ENCODE peak calls at places on chromosome 12, in six cellular contexts. R is fibroblast of lung, V is IMR-90, G is cardiac muscle cell, Z is Peyer's patch, L is trophoblast cell. B is an unnamed sample.

GRCh38 chr12:66688836-66689439 is 10.1 kb upstream of the GRIP1 start:
- DNase-seq in R (peak; percentile 11), L (peak; percentile 63), Z (no peak), V (peak; percentile 1), G (peak; percentile 46), B (peak; percentile 24)

GRCh38 chr12:22459872-22460490 is 84.4 kb downstream of the C2CD5 start:
- DNase-seq in L (peak; percentile 25), R (peak; percentile 69), G (peak; percentile 61), V (peak; percentile 54), Z (no peak), B (no peak)

GRCh38 chr12:59182191-59182590 is 261.9 kb upstream of the LRIG3 start:
- DNase-seq in Z (no peak), G (no peak), L (no peak), V (no peak), R (no peak), B (peak; percentile 6)

GRCh38 chr12:6229224-6229748 is 29.1 kb downstream of the CD9 start:
- DNase-seq in V (no peak), L (peak; percentile 66), Z (peak; percentile 78), R (peak; percentile 58), G (no peak), B (no peak)

GRCh38 chr12:49440031-49440430 is 72.8 kb downstream of the SPATS2 start:
- DNase-seq in R (peak; percentile 17), G (no peak), Z (no peak), L (no peak), V (peak; percentile 21), B (no peak)

GRCh38 chr12:57632369-57632897 is 568 bp downstream of the B4GALNT1 start:
- DNase-seq in G (no peak), V (no peak), L (no peak), Z (no peak), R (no peak), B (peak; percentile 12)

GRCh38 chr12:59620326-59620725 is 24.5 kb downstream of the SLC16A7 start:
- DNase-seq in V (no peak), L (no peak), R (no peak), G (no peak), Z (no peak), B (no peak)

GRCh38 chr12:68264864-68265256 is 11.5 kb upstream of the IL22 start:
- DNase-seq in Z (no peak), R (peak; percentile 53), V (peak; percentile 84), L (no peak), G (peak; percentile 69), B (no peak)

GRCh38 chr12:94649349-94650142 is 811 bp downstream of the TMCC3 start:
- DNase-seq in R (peak; percentile 52), G (peak; percentile 60), V (peak; percentile 4), Z (peak; percentile 81), L (peak; percentile 30), B (peak; percentile 25)

DNA sequence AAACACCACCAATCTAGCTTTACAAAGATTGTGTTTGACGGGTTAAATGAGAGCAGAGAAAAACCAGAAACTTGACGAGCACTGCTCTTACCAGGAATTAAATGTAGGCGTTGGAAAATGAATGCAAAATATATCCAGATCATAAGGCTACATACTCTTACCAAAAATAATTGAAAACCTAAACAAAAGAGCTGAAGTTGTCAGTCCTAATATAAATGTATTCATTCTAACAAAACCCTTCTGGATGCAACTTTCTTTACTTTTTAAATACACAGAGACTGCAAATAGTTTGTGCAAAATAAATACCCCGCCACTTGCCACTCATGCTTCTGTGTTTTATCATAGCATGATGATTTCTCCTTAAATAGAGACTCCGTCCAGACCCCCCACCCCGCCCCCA is 32.7 kb downstream of the RAD9B start:
- DNase-seq in V (no peak), R (no peak), L (no peak), G (no peak), Z (no peak), B (no peak)
- H3K36me3 ChIP-seq in V (peaks cover 19% of the 10 kb centered on the region), R (peaks cover 4% of the 10 kb centered on the region), L (peaks cover 16% of the 10 kb centered on the region), G (peaks cover 4% of the 10 kb centered on the region), Z (no peaks in the 10 kb centered on the region), B (peaks cover 32% of the 10 kb centered on the region)

GRCh38 chr12:106759526-106760183 is 14.8 kb upstream of the RIC8B start:
- DNase-seq in V (no peak), Z (no peak), R (no peak), G (no peak), L (no peak), B (no peak)

GRCh38 chr12:106757623-106758348 is 16.7 kb upstream of the RIC8B start:
- DNase-seq in R (no peak), Z (no peak), V (no peak), L (no peak), G (no peak), B (no peak)

GRCh38 chr12:106764738-106765137 is 9.7 kb upstream of the RIC8B start:
- DNase-seq in Z (no peak), R (peak; percentile 56), G (peak; percentile 78), V (no peak), L (peak; percentile 18), B (no peak)

GRCh38 chr12:106758349-106758951 is 16.0 kb upstream of the RIC8B start:
- DNase-seq in G (no peak), Z (no peak), L (no peak), V (no peak), R (no peak), B (no peak)

GRCh38 chr12:106760184-106760531 is 14.3 kb upstream of the RIC8B start:
- DNase-seq in R (no peak), V (peak; percentile 15), L (no peak), G (peak; percentile 44), Z (no peak), B (no peak)
- H3K4me3 ChIP-seq in R (no peak overlapping the region), V (no peak overlapping the region), L (no peak overlapping the region), G (no peak overlapping the region), Z (no peak overlapping the region), B (no peak overlapping the region)

GRCh38 chr12:34336619-34337465 is 314.5 kb downstream of the ALG10 start:
- DNase-seq in V (no peak), R (no peak), L (no peak), Z (no peak), G (no peak), B (no peak)

GRCh38 chr12:34334538-34334937 is 312.2 kb downstream of the ALG10 start:
- DNase-seq in V (no peak), Z (no peak), R (no peak), G (no peak), L (no peak), B (no peak)

GRCh38 chr12:34333337-34333736 is 311.0 kb downstream of the ALG10 start:
- DNase-seq in G (no peak), Z (no peak), R (no peak), V (no peak), L (no peak), B (no peak)

GRCh38 chr12:34334953-34335743 is 312.9 kb downstream of the ALG10 start:
- DNase-seq in V (no peak), L (no peak), R (no peak), Z (no peak), G (no peak), B (no peak)

GRCh38 chr12:34335819-34336262 is 313.5 kb downstream of the ALG10 start:
- DNase-seq in V (no peak), R (no peak), L (no peak), Z (no peak), G (no peak), B (peak; percentile 58)
- H3K9me3 ChIP-seq in V (peaks cover 45% of the 10 kb centered on the region), R (no peaks in the 10 kb centered on the region), L (peaks cover 98% of the 10 kb centered on the region), Z (no peaks in the 10 kb centered on the region), G (no peaks in the 10 kb centered on the region), B (no peaks in the 10 kb centered on the region)

GRCh38 chr12:12822886-12823285 is 9.7 kb downstream of the DDX47 start:
- DNase-seq in Z (no peak), R (no peak), G (no peak), L (no peak), V (peak; percentile 47), B (no peak)

GRCh38 chr12:12821975-12822374 is 8.8 kb downstream of the DDX47 start:
- DNase-seq in G (no peak), R (no peak), V (no peak), Z (no peak), L (no peak), B (no peak)

GRCh38 chr12:12823811-12824210 is 10.7 kb downstream of the DDX47 start:
- DNase-seq in R (no peak), Z (no peak), G (no peak), V (no peak), L (no peak), B (no peak)

GRCh38 chr12:12819752-12820311 is 6.7 kb downstream of the DDX47 start:
- DNase-seq in L (peak; percentile 56), V (peak; percentile 96), Z (no peak), R (peak; percentile 67), G (peak; percentile 87), B (peak; percentile 89)

DNA sequence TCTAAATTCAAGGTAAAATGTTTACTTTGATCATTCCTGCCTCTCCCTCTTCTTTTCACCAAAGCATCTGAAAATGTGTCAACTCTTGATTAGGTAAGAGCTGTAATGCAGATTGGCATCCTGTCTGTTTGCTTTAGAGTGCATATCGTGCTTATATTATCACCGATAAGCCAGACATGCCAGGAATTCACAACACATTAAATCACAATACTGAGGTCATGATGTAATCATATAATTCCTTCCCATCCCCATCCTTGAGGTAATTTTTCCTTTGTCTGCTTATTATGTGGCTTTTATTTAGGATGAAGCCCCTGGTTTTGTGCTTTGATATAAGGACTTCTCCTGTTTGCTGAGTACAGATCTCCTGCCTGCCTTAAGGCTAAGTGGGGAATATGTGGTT is 10.2 kb downstream of the DDX47 start:
- DNase-seq in R (no peak), G (peak; percentile 68), Z (no peak), L (peak; percentile 74), V (peak; percentile 89), B (no peak)
- H3K36me3 ChIP-seq in R (peaks cover 11% of the 10 kb centered on the region), G (peaks cover 71% of the 10 kb centered on the region), Z (no peaks in the 10 kb centered on the region), L (peaks cover 39% of the 10 kb centered on the region), V (peaks cover 41% of the 10 kb centered on the region), B (peaks cover 84% of the 10 kb centered on the region)

GRCh38 chr12:45546545-45546944 is 183.0 kb upstream of the ARID2 start:
- DNase-seq in L (no peak), R (no peak), G (no peak), V (no peak), Z (no peak), B (no peak)

GRCh38 chr12:45540661-45541341 is 188.7 kb upstream of the ARID2 start:
- DNase-seq in V (no peak), R (no peak), Z (no peak), L (no peak), G (no peak), B (no peak)

GRCh38 chr12:45547822-45548221 is 181.7 kb upstream of the ARID2 start:
- DNase-seq in V (peak; percentile 13), L (no peak), Z (no peak), G (peak; percentile 43), R (peak; percentile 24), B (no peak)

GRCh38 chr12:45547132-45547531 is 182.4 kb upstream of the ARID2 start:
- DNase-seq in R (no peak), V (no peak), G (no peak), L (no peak), Z (no peak), B (no peak)

GRCh38 chr12:45543887-45544286 is 185.6 kb upstream of the ARID2 start:
- DNase-seq in G (peak; percentile 90), V (peak; percentile 87), Z (no peak), L (peak; percentile 30), R (peak; percentile 93), B (peak; percentile 41)
- H3K4me3 ChIP-seq in G (no peak overlapping the region), V (no peak overlapping the region), Z (no peak overlapping the region), L (no peak overlapping the region), R (no peak overlapping the region), B (no peak overlapping the region)

B was measured in MG63.